ENCODE peak calls at places on chromosomes 2 and 18, in nine cellular contexts. L is IMR-90, Q is neural progenitor cell, J is fibroblast of lung, C is tibial artery, Y is A549, F is adrenal gland, B is transverse colon, E is kidney epithelial cell. V is an unnamed sample.

GRCh38 chr2:12816379-12817306 is 99.9 kb downstream of the TRIB2 start:
- DNase-seq in L (peak; percentile 87), Q (no peak), J (no peak), C (no peak), Y (no peak), F (no peak), B (no peak), E (peak; percentile 32), V (no peak)

GRCh38 chr2:165582409-165582808 is 112.9 kb downstream of the CSRNP3 start:
- DNase-seq in L (no peak), Q (no peak), J (peak; percentile 46), C (no peak), Y (no peak), F (peak; percentile 56), B (no peak), E (no peak), V (no peak)

GRCh38 chr2:88070055-88070454 is 2.4 kb downstream of the SMYD1 start:
- DNase-seq in L (no peak), Q (no peak), J (no peak), C (no peak), Y (no peak), F (no peak), B (no peak), E (no peak), V (no peak)

GRCh38 chr2:109460553-109461324 is 153.0 kb downstream of the SEPTIN10 start:
- DNase-seq in L (no peak), Q (no peak), J (no peak), C (peak; percentile 51), Y (no peak), F (peak; percentile 33), B (no peak), E (peak; percentile 65), V (no peak)

GRCh38 chr2:158994920-158995676 is 26.7 kb downstream of the TANC1 start:
- DNase-seq in L (no peak), Q (peak; percentile 29), J (no peak), C (no peak), Y (no peak), F (no peak), B (no peak), E (no peak), V (no peak)

GRCh38 chr2:133710613-133711012 is 142.3 kb upstream of the NCKAP5 start:
- DNase-seq in L (peak; percentile 61), Q (no peak), J (no peak), C (no peak), Y (no peak), F (peak; percentile 56), B (no peak), E (no peak), V (no peak)

GRCh38 chr2:239444626-239445625 is 44.1 kb upstream of the HDAC4 start:
- DNase-seq in L (no peak), Q (peak; percentile 33), J (peak; percentile 36), C (peak; percentile 71), Y (no peak), F (no peak), B (no peak), E (no peak), V (no peak)

GRCh38 chr2:8682719-8683667 is 1.1 kb downstream of the ID2 start:
- DNase-seq in L (peak; percentile 55), Q (peak; percentile 43), J (peak; percentile 80), C (peak; percentile 78), Y (no peak), F (peak; percentile 77), B (peak; percentile 56), E (no peak), V (no peak)

GRCh38 chr18:63505566-63506335 is 29.0 kb downstream of the SERPINB5 start:
- DNase-seq in L (peak; percentile 4), Q (peak; percentile 61), J (peak; percentile 18), C (no peak), Y (peak; percentile 44), F (no peak), B (peak; percentile 28), E (no peak), V (no peak)

GRCh38 chr2:26049641-26050040 is 15.8 kb downstream of the RAB10 start:
- DNase-seq in L (no peak), Q (no peak), J (no peak), C (no peak), Y (no peak), F (no peak), B (no peak), E (no peak), V (no peak)

GRCh38 chr2:26039603-26040367 is 5.9 kb downstream of the RAB10 start:
- DNase-seq in L (no peak), Q (no peak), J (no peak), C (no peak), Y (no peak), F (no peak), B (no peak), E (no peak), V (no peak)

GRCh38 chr2:26048791-26049190 is 14.9 kb downstream of the RAB10 start:
- DNase-seq in L (no peak), Q (no peak), J (no peak), C (no peak), Y (no peak), F (no peak), B (no peak), E (no peak), V (no peak)

GRCh38 chr2:26043109-26043508 is 9.2 kb downstream of the RAB10 start:
- DNase-seq in L (no peak), Q (no peak), J (no peak), C (no peak), Y (no peak), F (no peak), B (no peak), E (no peak), V (no peak)

DNA sequence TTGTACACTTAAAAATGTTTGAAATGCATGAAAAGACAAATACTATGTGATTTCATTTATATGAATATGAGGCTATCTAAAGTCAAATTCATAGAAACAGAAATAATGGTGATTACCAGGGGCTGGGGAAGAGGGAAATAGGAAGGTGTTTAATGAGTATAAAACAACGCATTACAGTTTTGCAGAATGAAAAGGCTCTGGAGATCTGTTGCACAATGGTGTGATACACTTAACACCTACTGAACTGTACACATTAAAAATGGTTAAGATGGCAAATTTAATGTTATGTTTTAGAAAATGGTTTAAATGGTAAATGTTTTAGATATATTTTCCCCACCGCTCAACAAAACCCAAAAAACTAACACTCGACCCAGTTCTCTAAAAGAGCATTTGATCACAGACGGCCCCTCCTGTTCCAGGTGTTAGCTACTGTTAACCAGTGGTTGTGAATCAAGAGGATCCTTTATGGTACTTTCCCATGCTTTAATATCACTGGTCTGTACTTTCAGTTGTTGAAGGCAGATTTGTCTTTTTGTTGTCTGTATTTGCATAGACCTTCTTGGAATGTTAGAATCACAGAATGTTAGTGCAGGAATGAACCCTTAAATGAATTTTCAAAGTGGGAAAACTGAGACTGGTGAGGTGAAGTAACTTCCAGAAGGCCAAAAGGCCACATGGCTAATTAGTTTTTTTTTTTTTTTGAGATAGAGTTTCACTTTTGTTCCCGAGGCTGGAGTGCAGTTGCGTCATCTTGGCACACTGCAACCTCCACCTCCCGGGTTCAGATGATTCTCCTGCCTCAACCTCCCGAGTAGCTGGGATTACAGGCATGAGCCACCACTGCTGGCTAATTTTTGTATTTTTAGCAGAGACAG is 10.2 kb downstream of the RAB10 start:
- DNase-seq in L (no peak), Q (no peak), J (peak; percentile 48), C (no peak), Y (no peak), F (peak; percentile 81), B (peak; percentile 53), E (no peak), V (no peak)
- TF ChIP-seq CTCF in L (no peak), Q (no peak), J (no peak), C (no peak), Y (no peak), F (no peak), B (no peak), E (no peak), V (no peak)

DNA sequence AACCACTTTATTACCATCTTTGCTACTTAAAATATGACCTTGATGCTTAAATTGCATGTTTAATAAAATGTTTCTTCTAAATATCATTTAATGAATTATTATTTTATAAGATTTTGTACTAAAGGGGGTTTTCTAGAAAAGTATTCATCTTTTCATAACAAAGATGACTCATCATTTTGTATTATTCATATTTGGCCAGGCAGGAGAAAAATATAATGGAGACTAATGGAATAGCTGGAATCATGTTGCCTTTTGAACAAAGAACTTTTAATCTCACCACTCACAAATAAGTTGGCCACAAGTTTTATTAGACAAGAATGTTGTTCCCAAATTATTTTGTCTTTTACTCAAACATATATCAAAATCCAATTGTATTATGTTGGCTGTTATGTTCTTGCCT is 882.4 kb downstream of the DSC3 start:
- DNase-seq in L (no peak), Q (no peak), J (no peak), C (no peak), Y (no peak), F (no peak), B (no peak), E (no peak), V (no peak)
- H3K4me3 ChIP-seq in L (no peak overlapping the region), Q (no peak overlapping the region), J (no peak overlapping the region), C (no peak overlapping the region), Y (no peak overlapping the region), F (no peak overlapping the region), B (no peak overlapping the region), E (no peak overlapping the region), V (no peak overlapping the region)

DNA sequence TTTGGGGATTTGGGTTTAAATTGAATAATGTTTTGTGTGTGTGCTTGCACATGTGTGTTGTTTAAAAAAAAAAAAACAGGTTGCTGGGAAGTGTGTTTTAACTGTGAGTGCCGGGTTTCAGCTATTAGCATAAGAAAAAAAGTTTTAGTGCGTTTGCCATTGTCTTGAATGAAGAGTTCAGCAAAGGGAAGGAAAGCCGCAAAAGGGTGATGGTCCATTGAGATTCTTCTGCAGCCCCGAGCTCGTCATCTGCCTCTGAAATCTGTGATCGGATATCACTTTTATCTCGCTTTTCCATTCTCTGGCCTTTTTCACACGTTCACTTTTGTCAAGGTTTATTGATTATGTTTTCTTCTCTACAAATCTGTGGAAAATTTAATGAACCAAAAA is 4.7 kb downstream of the GLI2 start:
- DNase-seq in L (no peak), Q (peak; percentile 78), J (no peak), C (no peak), Y (no peak), F (peak; percentile 17), B (no peak), E (no peak), V (no peak)
- TF ChIP-seq CTCF in L (no peak), Q (no peak), J (no peak), C (no peak), Y (no peak), F (no peak), B (no peak), E (no peak), V (no peak)

GRCh38 chr2:25041307-25041927 is 459 bp upstream of the EFR3B start:
- DNase-seq in L (peak; percentile 32), Q (peak; percentile 88), J (peak; percentile 28), C (peak; percentile 74), Y (peak; percentile 92), F (peak; percentile 86), B (peak; percentile 70), E (peak; percentile 21), V (no peak)
- H3K4me3 ChIP-seq in L (peak overlapping the region; percentile 19), Q (peak overlapping the region; percentile 82), J (peak overlapping the region; percentile 46), C (peak overlapping the region; percentile 59), Y (peak overlapping the region; percentile 94), F (peak overlapping the region; percentile 20), B (peak overlapping the region; percentile 33), E (peak overlapping the region; percentile 39), V (peak overlapping the region; percentile 38)